ENCODE peak calls at places on chromosomes 11 and 22, in six cellular contexts. O is psoas muscle, U is iPS-NIHi11, Y is spleen, V is left lung, C is EL. S is an unnamed sample.

GRCh38 chr11:11149671-11150459 is 203.2 kb downstream of the CSNK2A3 start:
- DNase-seq in Y (no peak), U (no peak), C (no peak), O (no peak), V (no peak), S (no peak)

GRCh38 chr11:2899080-2899783 is 13.7 kb upstream of the CDKN1C start:
- DNase-seq in U (no peak), V (peak), O (no peak), C (no peak), Y (no peak), S (peak)

GRCh38 chr22:45504703-45505341 is 2.1 kb downstream of the FBLN1 start:
- DNase-seq in V (peak), U (no peak), O (peak), Y (no peak), C (peak), S (no peak)

GRCh38 chr22:47822459-47822858 is 1060.0 kb downstream of the TBC1D22A start:
- DNase-seq in C (no peak), U (no peak), V (no peak), Y (no peak), O (no peak), S (no peak)

GRCh38 chr11:114377612-114378267 is 22.6 kb downstream of the C11orf71 start:
- DNase-seq in U (peak), C (peak), V (no peak), O (no peak), Y (no peak), S (no peak)

GRCh38 chr22:35754761-35755160 is 37.1 kb downstream of the APOL5 start:
- DNase-seq in C (no peak), U (no peak), V (no peak), O (no peak), Y (no peak), S (no peak)

GRCh38 chr22:50487290-50488005 is 789 bp downstream of the MIOX start:
- DNase-seq in Y (no peak), O (no peak), U (no peak), C (no peak), V (no peak), S (no peak)

GRCh38 chr11:76805206-76805913 is 22.2 kb downstream of the TSKU start:
- DNase-seq in Y (peak), C (no peak), V (no peak), O (no peak), U (peak), S (no peak)

GRCh38 chr22:44120314-44120704 is 60.4 kb upstream of the PARVG start:
- DNase-seq in C (no peak), Y (peak), U (peak), V (no peak), O (peak), S (peak)

GRCh38 chr11:87083029-87083428 is 45.3 kb downstream of the TMEM135 start:
- DNase-seq in O (no peak), V (no peak), Y (no peak), C (no peak), U (peak), S (no peak)

GRCh38 chr22:17943533-17944204 is 80.7 kb downstream of the MICAL3 start:
- DNase-seq in C (no peak), V (no peak), O (no peak), U (peak), Y (no peak), S (no peak)

GRCh38 chr22:36423461-36424404 is 36.0 kb upstream of the MYH9 start:
- DNase-seq in U (no peak), Y (peak), O (no peak), V (no peak), C (no peak), S (no peak)

GRCh38 chr11:15865212-15865987 is 490.9 kb downstream of the SOX6 start:
- DNase-seq in O (no peak), U (no peak), Y (no peak), C (no peak), V (no peak), S (no peak)

GRCh38 chr22:37254867-37255233 is 10.8 kb upstream of the RAC2 start:
- DNase-seq in O (no peak), U (no peak), Y (no peak), C (no peak), V (no peak), S (no peak)